ENCODE peak calls at places on chromosomes 1 and 21, in nine cellular contexts. C, K, F, J, L, T, O, G and B are unnamed samples. For H3K4me1, the result is how much of the 10 kb centered on the place peaks cover.

GRCh38 chr1:202579806-202580205 is 130.4 kb downstream of the SYT2 start:
- ATAC-seq in T (no peak), G (no peak), C (peak), J (peak), L (no peak), F (no peak), O (peak), K (peak), B (peak)

GRCh38 chr21:42670058-42670830 is 16.8 kb downstream of the PDE9A start:
- ATAC-seq in C (no peak), F (no peak), O (no peak), T (no peak), J (no peak), L (no peak), K (no peak), G (no peak), B (no peak)

GRCh38 chr1:209624516-209625204 is 27.6 kb downstream of the LAMB3 start:
- ATAC-seq in F (no peak), K (no peak), T (no peak), L (no peak), G (no peak), C (no peak), O (no peak), J (no peak), B (no peak)

GRCh38 chr1:55844322-55844721 is 629.2 kb upstream of the USP24 start:
- ATAC-seq in G (no peak), O (no peak), J (no peak), L (peak), F (no peak), K (no peak), C (no peak), T (no peak), B (no peak)

GRCh38 chr1:89733748-89734147 is 87.1 kb upstream of the LRRC8D start:
- ATAC-seq in O (no peak), F (no peak), C (no peak), K (no peak), T (no peak), L (no peak), G (no peak), J (no peak), B (no peak)

GRCh38 chr1:33321178-33321577 is 280 bp upstream of the A3GALT2 start:
- ATAC-seq in T (peak), L (peak), K (peak), G (peak), O (peak), J (no peak), F (peak), C (no peak), B (no peak)

GRCh38 chr1:100305954-100306353 is 39.9 kb downstream of the RTCA start:
- ATAC-seq in T (no peak), F (no peak), J (no peak), G (no peak), L (no peak), K (no peak), O (no peak), C (no peak), B (no peak)

GRCh38 chr21:28731700-28732321 is 260.9 kb downstream of the LTN1 start:
- ATAC-seq in J (no peak), T (no peak), K (peak), L (peak), F (no peak), C (no peak), O (no peak), G (no peak), B (no peak)

GRCh38 chr1:217053666-217054065 is 330.4 kb upstream of the ESRRG start:
- ATAC-seq in L (no peak), J (no peak), C (no peak), O (no peak), K (no peak), F (no peak), G (no peak), T (no peak), B (no peak)

GRCh38 chr21:41207401-41208388 is 39.7 kb downstream of the BACE2 start:
- ATAC-seq in O (peak), G (peak), F (no peak), J (peak), C (peak), T (peak), L (peak), K (peak), B (peak)

GRCh38 chr1:151728151-151728711 is 6.9 kb downstream of the RIIAD1 start:
- ATAC-seq in G (peak), O (no peak), F (no peak), K (peak), T (peak), J (peak), C (peak), L (peak), B (peak)

GRCh38 chr1:58649555-58649954 is 50.3 kb downstream of the MYSM1 start:
- ATAC-seq in O (peak), F (no peak), K (peak), T (no peak), J (no peak), C (no peak), L (no peak), G (no peak), B (no peak)

GRCh38 chr1:70315782-70316181 is 38.7 kb downstream of the ANKRD13C start:
- ATAC-seq in T (no peak), C (no peak), L (no peak), O (no peak), J (no peak), F (no peak), G (no peak), K (no peak), B (no peak)

GRCh38 chr1:201369209-201369608 is 8.3 kb downstream of the TNNT2 start:
- ATAC-seq in K (peak), O (no peak), G (no peak), J (peak), F (no peak), L (no peak), C (peak), T (no peak), B (no peak)

GRCh38 chr1:65168867-65169266 is 20.9 kb downstream of the AK4 start:
- ATAC-seq in T (peak), C (no peak), J (no peak), F (no peak), L (no peak), O (no peak), G (no peak), K (no peak), B (no peak)

GRCh38 chr1:115282825-115283224 is 55.2 kb downstream of the NGF start:
- ATAC-seq in F (no peak), G (no peak), C (peak), O (peak), T (no peak), K (peak), L (peak), J (peak), B (peak)

GRCh38 chr1:207813513-207813881 is 61.6 kb downstream of the CD46 start:
- ATAC-seq in T (no peak), F (no peak), C (no peak), J (no peak), G (no peak), L (no peak), O (no peak), K (no peak), B (no peak)

GRCh38 chr1:26697978-26698849 is 2.4 kb downstream of the ARID1A start:
- ATAC-seq in G (peak), F (peak), O (peak), K (peak), L (peak), J (peak), T (peak), C (peak), B (peak)

GRCh38 chr1:25117233-25117823 is 115.0 kb downstream of the SYF2 start:
- ATAC-seq in C (no peak), T (peak), J (no peak), L (no peak), F (peak), O (no peak), G (peak), K (no peak), B (no peak)

GRCh38 chr21:17387030-17387617 is 125.7 kb upstream of the CXADR start:
- ATAC-seq in C (no peak), K (peak), T (peak), J (peak), L (no peak), G (peak), F (peak), O (peak), B (no peak)

GRCh38 chr1:109497449-109498160 is 3.7 kb downstream of the CYB561D1 start:
- ATAC-seq in J (no peak), F (no peak), G (peak), O (no peak), C (no peak), L (no peak), T (no peak), K (no peak), B (no peak)

GRCh38 chr1:91523462-91523861 is 22.8 kb downstream of the CDC7 start:
- ATAC-seq in G (no peak), O (no peak), C (no peak), F (no peak), J (no peak), L (no peak), T (no peak), K (peak), B (no peak)

GRCh38 chr1:176073524-176074157 is 133.4 kb downstream of the COP1 start:
- ATAC-seq in L (peak), F (peak), T (peak), G (peak), K (peak), C (peak), J (peak), O (no peak), B (no peak)

GRCh38 chr1:176504848-176505553 is 42.0 kb downstream of the PAPPA2 start:
- ATAC-seq in J (no peak), G (no peak), K (no peak), C (no peak), F (no peak), L (no peak), O (no peak), T (no peak), B (no peak)

GRCh38 chr1:164794310-164794709 is 235.3 kb downstream of the PBX1 start:
- ATAC-seq in T (no peak), K (peak), J (peak), G (no peak), C (peak), L (peak), O (peak), F (no peak), B (peak)
- H3K27ac ChIP-seq in T (no peak), K (no peak), J (no peak), G (no peak), C (no peak), L (peak), O (peak), F (no peak), B (peak)

GRCh38 chr1:230844561-230844960 is 23.8 kb downstream of the C1orf198 start:
- ATAC-seq in J (no peak), K (no peak), T (no peak), C (no peak), F (no peak), L (no peak), G (no peak), O (no peak), B (no peak)
- H3K4me1 ChIP-seq in J (under half), K (under half), T (under half), C (under half), F (under half), L (under half), G (under half), O (under half), B (under half)

DNA sequence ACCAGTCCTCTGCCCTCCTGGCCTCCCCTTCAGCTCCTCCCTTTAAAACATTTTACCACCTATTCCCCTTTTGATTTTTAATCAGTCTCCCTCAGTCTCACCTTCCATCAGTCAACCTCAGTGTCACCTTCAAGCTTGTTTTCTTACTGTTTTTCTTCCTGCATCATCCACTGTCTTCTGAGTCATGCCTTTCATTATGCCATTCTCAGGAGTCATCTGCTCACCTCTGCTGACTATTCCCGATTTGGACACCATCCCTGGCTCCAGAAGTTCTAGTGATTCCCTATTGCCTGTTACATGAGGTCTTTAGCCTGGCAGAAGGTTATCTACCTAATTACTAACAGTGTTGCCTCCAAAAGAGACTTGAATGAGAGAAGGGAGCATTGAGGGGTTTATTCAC is 23.9 kb downstream of the NFASC start:
- ATAC-seq in L (no peak), O (no peak), F (no peak), G (no peak), T (no peak), C (no peak), J (no peak), K (no peak), B (no peak)
- H3K27ac ChIP-seq in L (no peak), O (no peak), F (no peak), G (no peak), T (no peak), C (no peak), J (no peak), K (no peak), B (peak)

DNA sequence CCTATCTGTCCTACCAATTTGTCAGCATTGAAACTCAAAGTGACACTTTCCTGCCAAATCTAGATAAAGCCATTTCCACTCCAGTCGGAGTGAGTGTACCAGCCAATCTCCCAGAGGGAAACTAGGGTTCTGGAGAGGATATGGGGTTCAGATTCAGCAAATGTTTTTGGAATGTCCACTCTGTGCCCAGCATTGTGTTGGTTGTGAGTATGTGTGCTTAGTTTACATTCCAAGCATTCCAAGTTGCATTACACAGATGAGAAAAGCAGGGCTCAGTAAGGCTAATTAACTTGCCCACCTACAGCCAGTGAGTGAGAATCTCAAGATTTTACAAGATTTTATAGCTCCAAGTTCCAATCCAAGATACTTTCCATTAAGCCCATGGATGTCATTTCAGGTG is 26.4 kb upstream of the RGS16 start:
- ATAC-seq in G (no peak), J (no peak), L (no peak), O (no peak), K (no peak), F (peak), T (no peak), C (no peak), B (no peak)
- H3K4me1 ChIP-seq in G (under half), J (under half), L (under half), O (under half), K (under half), F (under half), T (under half), C (under half), B (under half)

DNA sequence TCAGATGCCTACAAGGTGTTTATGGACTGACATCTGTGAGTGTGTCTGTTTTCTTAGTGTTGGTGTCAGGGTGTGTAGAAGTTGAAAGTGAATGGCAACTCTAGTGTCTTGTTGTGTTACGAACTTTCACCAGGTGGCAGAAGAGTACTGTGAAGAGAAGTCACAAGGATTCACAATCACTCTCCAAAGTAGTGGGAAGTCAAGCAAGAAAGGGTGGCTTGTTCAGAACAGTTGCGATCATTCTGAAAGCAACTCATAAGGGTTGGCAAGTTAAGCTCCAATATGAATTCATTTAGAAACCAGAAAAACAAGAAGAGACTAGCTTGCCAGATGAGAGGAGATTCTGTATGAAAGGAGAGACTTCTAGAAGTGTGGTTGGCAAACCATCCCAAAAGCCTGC is 86.1 kb downstream of the FASLG start:
- ATAC-seq in T (peak), J (peak), C (peak), O (peak), L (peak), F (peak), G (peak), K (peak), B (peak)
- H3K27ac ChIP-seq in T (no peak), J (peak), C (no peak), O (no peak), L (no peak), F (no peak), G (no peak), K (no peak), B (peak)

DNA sequence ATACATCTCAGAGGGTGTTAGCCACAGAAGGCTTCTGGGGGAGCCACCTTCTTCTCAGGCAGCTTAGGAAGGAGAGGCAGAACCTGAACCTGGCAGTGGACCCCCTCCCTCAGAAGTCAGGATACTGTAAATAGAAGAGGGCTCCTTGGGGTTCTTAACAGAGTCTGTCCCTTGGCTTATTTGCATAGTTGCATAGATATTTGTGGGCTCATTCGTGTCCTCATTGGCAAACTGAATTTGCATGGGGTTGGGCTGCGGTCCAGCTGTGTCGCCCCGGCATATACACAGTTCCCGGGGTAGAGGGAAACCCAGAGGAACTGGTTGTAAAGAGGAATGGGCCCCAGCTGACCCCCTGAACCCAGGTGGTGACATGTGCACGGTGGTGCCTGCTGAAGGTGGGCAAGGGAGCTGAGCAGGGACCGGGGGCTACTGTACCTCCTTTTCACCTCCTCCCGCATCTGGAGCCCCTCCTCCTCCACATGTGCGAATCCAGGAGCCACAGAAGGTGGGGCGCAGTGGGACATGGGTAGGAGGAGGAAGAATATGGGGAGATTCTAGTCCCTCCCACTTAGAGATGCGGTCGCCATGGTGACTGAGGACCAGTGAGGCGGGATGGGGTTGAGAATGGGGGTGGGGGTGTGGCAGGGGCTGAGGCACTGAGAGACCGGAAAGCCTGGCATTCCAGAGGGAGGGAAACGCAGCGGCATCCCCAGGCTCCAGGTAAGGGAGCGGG is 3.8 kb upstream of the SEMA4A start:
- ATAC-seq in T (no peak), K (no peak), G (peak), L (no peak), J (no peak), O (no peak), C (no peak), F (no peak), B (no peak)
- H3K4me1 ChIP-seq in T (half or more), K (under half), G (half or more), L (under half), J (under half), O (under half), C (under half), F (under half), B (under half)

GRCh38 chr1:162471290-162471853 is 26.2 kb upstream of the UHMK1 start:
- ATAC-seq in C (no peak), J (no peak), K (no peak), O (no peak), G (peak), F (no peak), T (no peak), L (no peak), B (no peak)

GRCh38 chr1:162475089-162475488 is 22.5 kb upstream of the UHMK1 start:
- ATAC-seq in T (no peak), J (no peak), L (peak), K (no peak), F (no peak), O (no peak), C (no peak), G (peak), B (no peak)

GRCh38 chr1:162476620-162477019 is 21.0 kb upstream of the UHMK1 start:
- ATAC-seq in G (no peak), K (no peak), C (no peak), O (no peak), F (no peak), L (no peak), J (no peak), T (no peak), B (no peak)

GRCh38 chr1:162470216-162470615 is 27.4 kb upstream of the UHMK1 start:
- ATAC-seq in J (no peak), T (no peak), C (no peak), G (no peak), L (no peak), O (no peak), K (no peak), F (no peak), B (no peak)

DNA sequence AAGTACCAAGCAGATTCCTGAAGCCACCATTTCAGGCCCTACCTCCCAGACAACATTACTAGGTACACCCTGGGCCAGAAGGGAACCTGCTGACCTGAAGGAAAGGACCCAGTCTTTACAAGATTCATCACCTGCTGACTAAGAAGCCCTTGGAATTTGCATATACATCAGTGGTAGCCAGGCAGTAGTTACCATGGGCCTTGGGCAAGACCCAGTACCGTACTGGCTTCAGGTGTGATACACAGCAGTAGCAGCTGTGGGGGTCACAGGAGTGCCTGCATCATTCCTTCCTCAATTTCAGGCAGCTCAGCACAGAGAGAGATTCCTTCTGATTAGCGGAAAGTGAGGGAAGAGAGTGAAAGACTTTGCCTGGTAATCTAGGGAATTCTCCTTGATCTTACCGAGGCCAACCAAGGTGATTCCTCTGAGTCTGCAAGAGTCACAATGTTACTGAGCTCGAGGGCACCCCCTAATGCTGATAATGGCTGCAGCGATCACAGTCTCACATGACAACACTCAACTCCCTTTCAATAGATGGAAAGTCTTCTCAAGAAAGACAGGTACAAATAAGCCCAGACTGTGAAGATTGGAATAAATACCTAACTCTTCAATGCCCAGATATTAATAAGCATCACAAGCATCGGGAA is 22.0 kb upstream of the UHMK1 start:
- ATAC-seq in T (no peak), K (no peak), O (no peak), L (no peak), C (no peak), J (no peak), F (peak), G (peak), B (no peak)
- H3K27ac ChIP-seq in T (no peak), K (no peak), O (no peak), L (no peak), C (no peak), J (no peak), F (no peak), G (no peak), B (no peak)